ENCODE peak calls at places on chromosome 10, in six cellular contexts. K is GM12892; E is fibroblast of lung; D is stimulated activated CD4-positive, alpha-beta T cell treated with anti-CD3 and anti-CD28 coated beads, TNF-alpha, amount 100 ng/mL, for 24 hours; Q is heart right ventricle; M is NCI-H2171. G is an unnamed sample.

GRCh38 chr10:130969700-130970099 is 341.8 kb downstream of the TCERG1L start:
- DNase-seq in K (no peak), E (no peak), D (no peak), Q (no peak), M (no peak), G (no peak)

GRCh38 chr10:76937056-76937665 is 700.4 kb downstream of the KCNMA1 start:
- DNase-seq in K (no peak), E (no peak), D (no peak), Q (no peak), M (no peak), G (no peak)

GRCh38 chr10:124680675-124681074 is 63.5 kb downstream of the FAM53B start:
- DNase-seq in K (no peak), E (peak; percentile 29), D (no peak), Q (no peak), M (no peak), G (peak; percentile 52)

GRCh38 chr10:99595770-99596465 is 24.3 kb downstream of the SLC25A28 start:
- DNase-seq in K (no peak), E (no peak), D (no peak), Q (no peak), M (no peak), G (peak; percentile 85)

GRCh38 chr10:122323188-122323587 is 51.3 kb upstream of the PLEKHA1 start:
- DNase-seq in K (no peak), E (no peak), D (no peak), Q (no peak), M (no peak), G (no peak)

GRCh38 chr10:3588346-3588745 is 196.7 kb downstream of the KLF6 start:
- DNase-seq in K (no peak), E (no peak), D (no peak), Q (no peak), M (no peak), G (no peak)

GRCh38 chr10:128843972-128844371 is 623.1 kb upstream of the MGMT start:
- DNase-seq in K (no peak), E (no peak), D (no peak), Q (no peak), M (no peak), G (no peak)

GRCh38 chr10:117596666-117597065 is 54.1 kb downstream of the EMX2 start:
- DNase-seq in K (no peak), E (no peak), D (no peak), Q (no peak), M (no peak), G (no peak)

GRCh38 chr10:101397140-101397539 is 43.2 kb downstream of the BTRC start:
- DNase-seq in K (no peak), E (peak; percentile 69), D (no peak), Q (peak; percentile 58), M (no peak), G (no peak)

GRCh38 chr10:133215586-133215985 is 14.4 kb upstream of the UTF1 start:
- DNase-seq in K (no peak), E (no peak), D (no peak), Q (no peak), M (no peak), G (no peak)

GRCh38 chr10:11691319-11691755 is 50.8 kb upstream of the ECHDC3 start:
- DNase-seq in K (no peak), E (no peak), D (no peak), Q (peak; percentile 40), M (peak; percentile 17), G (no peak)

GRCh38 chr10:111972109-111972508 is 211.5 kb downstream of the GPAM start:
- DNase-seq in K (no peak), E (no peak), D (no peak), Q (no peak), M (no peak), G (no peak)

GRCh38 chr10:91420868-91421267 is 10.7 kb downstream of the HECTD2 start:
- DNase-seq in K (no peak), E (peak; percentile 42), D (no peak), Q (no peak), M (no peak), G (no peak)

GRCh38 chr10:103548581-103549348 is 55.3 kb downstream of the NEURL1 start:
- DNase-seq in K (no peak), E (no peak), D (no peak), Q (no peak), M (peak; percentile 74), G (peak; percentile 92)

GRCh38 chr10:91409069-91409868 is 875 bp upstream of the HECTD2 start:
- DNase-seq in K (peak; percentile 21), E (peak; percentile 89), D (peak; percentile 7), Q (peak; percentile 89), M (peak; percentile 33), G (peak; percentile 91)

GRCh38 chr10:91006752-91007346 is 86.0 kb upstream of the ANKRD1 start:
- DNase-seq in K (no peak), E (no peak), D (no peak), Q (no peak), M (no peak), G (no peak)

GRCh38 chr10:26792780-26793495 is 67.8 kb downstream of the ABI1 start:
- DNase-seq in K (no peak), E (no peak), D (no peak), Q (no peak), M (no peak), G (no peak)

GRCh38 chr10:13453896-13454295 is 74.9 kb downstream of the BEND7 start:
- DNase-seq in K (no peak), E (no peak), D (no peak), Q (no peak), M (no peak), G (no peak)

GRCh38 chr10:125692246-125692931 is 9.4 kb upstream of the TEX36 start:
- DNase-seq in K (no peak), E (no peak), D (no peak), Q (no peak), M (no peak), G (no peak)

GRCh38 chr10:30763933-30764332 is 134.4 kb upstream of the LYZL2 start:
- DNase-seq in K (no peak), E (no peak), D (no peak), Q (no peak), M (no peak), G (no peak)

GRCh38 chr10:57973451-57973850 is 294.2 kb downstream of the IPMK start:
- DNase-seq in K (no peak), E (no peak), D (no peak), Q (no peak), M (no peak), G (no peak)

GRCh38 chr10:80289451-80290287 is at the start of gene MAT1A:
- DNase-seq in K (no peak), E (peak; percentile 13), D (no peak), Q (no peak), M (no peak), G (peak; percentile 30)

GRCh38 chr10:114195079-114195478 is 15.9 kb downstream of the TDRD1 start:
- DNase-seq in K (no peak), E (no peak), D (no peak), Q (no peak), M (no peak), G (no peak)

GRCh38 chr10:31709028-31709427 is 219.6 kb downstream of the ARHGAP12 start:
- DNase-seq in K (no peak), E (no peak), D (no peak), Q (no peak), M (no peak), G (peak; percentile 71)

GRCh38 chr10:103235775-103236174 is 9.9 kb upstream of the RPEL1 start:
- DNase-seq in K (no peak), E (no peak), D (no peak), Q (no peak), M (no peak), G (no peak)

GRCh38 chr10:112369495-112370423 is 4.2 kb upstream of the ACSL5 start:
- DNase-seq in K (no peak), E (no peak), D (no peak), Q (no peak), M (no peak), G (no peak)

GRCh38 chr10:121437596-121437995 is 160.6 kb downstream of the FGFR2 start:
- DNase-seq in K (no peak), E (no peak), D (no peak), Q (no peak), M (no peak), G (no peak)

GRCh38 chr10:10687751-10688150 is 329.9 kb upstream of the CELF2 start:
- DNase-seq in K (no peak), E (no peak), D (no peak), Q (no peak), M (no peak), G (no peak)

GRCh38 chr10:48332871-48333216 is 26.4 kb downstream of the MAPK8 start:
- DNase-seq in K (no peak), E (no peak), D (no peak), Q (no peak), M (no peak), G (no peak)